ENCODE peak calls at places on chromosomes 1 and 21, in four cellular contexts. One of them, this sample, is unnamed.

GRCh38 chr21:14737922-14738321 is 191.8 kb upstream of the SAMSN1 start:
- DNase-seq in Calu3: peak
- DNase-seq in HFF-Myc: peak
- DNase-seq in activated CD4-positive, CD25-positive, alpha-beta regulatory T cell: no peak
- DNase-seq in this sample: no peak

GRCh38 chr1:41557751-41558455 is 73.4 kb upstream of the EDN2 start:
- DNase-seq in HFF-Myc: no peak
- DNase-seq in activated CD4-positive, CD25-positive, alpha-beta regulatory T cell: no peak
- DNase-seq in Calu3: no peak
- DNase-seq in this sample: no peak

GRCh38 chr1:245587435-245588105 is 432.8 kb downstream of the KIF26B start:
- DNase-seq in Calu3: no peak
- DNase-seq in activated CD4-positive, CD25-positive, alpha-beta regulatory T cell: no peak
- DNase-seq in HFF-Myc: no peak
- DNase-seq in this sample: no peak

GRCh38 chr1:165659581-165659895 is 28.5 kb downstream of the MGST3 start:
- DNase-seq in Calu3: no peak
- DNase-seq in activated CD4-positive, CD25-positive, alpha-beta regulatory T cell: no peak
- DNase-seq in HFF-Myc: no peak
- DNase-seq in this sample: no peak

GRCh38 chr1:180533571-180533987 is 25.2 kb upstream of the OVAAL start:
- DNase-seq in activated CD4-positive, CD25-positive, alpha-beta regulatory T cell: peak
- DNase-seq in Calu3: peak
- DNase-seq in HFF-Myc: no peak
- DNase-seq in this sample: peak

GRCh38 chr1:115717541-115717940 is 51.0 kb downstream of the CASQ2 start:
- DNase-seq in HFF-Myc: no peak
- DNase-seq in Calu3: peak
- DNase-seq in activated CD4-positive, CD25-positive, alpha-beta regulatory T cell: no peak
- DNase-seq in this sample: peak

GRCh38 chr1:204435246-204435885 is 23.7 kb upstream of the PPP1R15B start:
- DNase-seq in activated CD4-positive, CD25-positive, alpha-beta regulatory T cell: no peak
- DNase-seq in Calu3: no peak
- DNase-seq in HFF-Myc: no peak
- DNase-seq in this sample: no peak

GRCh38 chr1:59074574-59074973 is 222.3 kb upstream of the FGGY start:
- DNase-seq in activated CD4-positive, CD25-positive, alpha-beta regulatory T cell: no peak
- DNase-seq in Calu3: no peak
- DNase-seq in HFF-Myc: no peak
- DNase-seq in this sample: no peak

GRCh38 chr1:54542962-54543539 is 5.0 kb upstream of the ACOT11 start:
- DNase-seq in HFF-Myc: no peak
- DNase-seq in Calu3: no peak
- DNase-seq in activated CD4-positive, CD25-positive, alpha-beta regulatory T cell: no peak
- DNase-seq in this sample: no peak

GRCh38 chr1:43431676-43432075 is 22.1 kb downstream of the HYI start:
- DNase-seq in activated CD4-positive, CD25-positive, alpha-beta regulatory T cell: no peak
- DNase-seq in Calu3: no peak
- DNase-seq in HFF-Myc: no peak
- DNase-seq in this sample: no peak

GRCh38 chr1:183952101-183952500 is 85.4 kb downstream of the COLGALT2 start:
- DNase-seq in Calu3: no peak
- DNase-seq in HFF-Myc: no peak
- DNase-seq in activated CD4-positive, CD25-positive, alpha-beta regulatory T cell: no peak
- DNase-seq in this sample: no peak

GRCh38 chr1:9823943-9824701 is at the start of gene CLSTN1:
- DNase-seq in Calu3: peak
- DNase-seq in HFF-Myc: no peak
- DNase-seq in activated CD4-positive, CD25-positive, alpha-beta regulatory T cell: peak
- DNase-seq in this sample: peak

GRCh38 chr1:59316497-59317128 is 19.7 kb downstream of the FGGY start:
- DNase-seq in HFF-Myc: no peak
- DNase-seq in activated CD4-positive, CD25-positive, alpha-beta regulatory T cell: no peak
- DNase-seq in Calu3: no peak
- DNase-seq in this sample: no peak

GRCh38 chr21:37220433-37220980 is 46.6 kb downstream of the VPS26C start:
- DNase-seq in HFF-Myc: no peak
- DNase-seq in activated CD4-positive, CD25-positive, alpha-beta regulatory T cell: no peak
- DNase-seq in Calu3: no peak
- DNase-seq in this sample: peak

GRCh38 chr1:8989821-8990220 is 36.4 kb downstream of the SLC2A7 start:
- DNase-seq in HFF-Myc: no peak
- DNase-seq in activated CD4-positive, CD25-positive, alpha-beta regulatory T cell: no peak
- DNase-seq in Calu3: no peak
- DNase-seq in this sample: no peak

GRCh38 chr21:38263493-38263892 is 6.7 kb downstream of the KCNJ15 start:
- DNase-seq in Calu3: no peak
- DNase-seq in HFF-Myc: no peak
- DNase-seq in activated CD4-positive, CD25-positive, alpha-beta regulatory T cell: no peak
- DNase-seq in this sample: no peak

GRCh38 chr1:241485554-241485992 is 34.0 kb downstream of the FH start:
- DNase-seq in Calu3: peak
- DNase-seq in activated CD4-positive, CD25-positive, alpha-beta regulatory T cell: no peak
- DNase-seq in HFF-Myc: no peak
- DNase-seq in this sample: no peak

GRCh38 chr1:46181343-46182260 is 5.3 kb upstream of the P3R3URF start:
- DNase-seq in Calu3: no peak
- DNase-seq in HFF-Myc: peak
- DNase-seq in activated CD4-positive, CD25-positive, alpha-beta regulatory T cell: no peak
- DNase-seq in this sample: no peak

This sample was measured in head of caudate nucleus.